ENCODE peak calls at places on chromosomes 13 and 19, in six cellular contexts. D, O, S, I, C and K are unnamed samples.

GRCh38 chr19:15644816-15645215 is 4.1 kb downstream of the CYP4F3 start:
- DNase-seq in I (no peak), C (no peak), S (no peak), D (no peak), O (no peak), K (no peak)

GRCh38 chr13:100484708-100485107 is 103.9 kb downstream of the GGACT start:
- DNase-seq in I (no peak), S (no peak), C (no peak), O (no peak), D (no peak), K (no peak)

GRCh38 chr19:41888926-41889325 is 5.9 kb downstream of the ARHGEF1 start:
- DNase-seq in I (no peak), C (no peak), D (no peak), S (no peak), O (no peak), K (no peak)

GRCh38 chr19:13154911-13155471 is 4.8 kb downstream of the IER2 start:
- DNase-seq in S (peak), D (peak), I (no peak), O (peak), C (peak), K (peak)

GRCh38 chr13:41788552-41788951 is 172.4 kb downstream of the VWA8 start:
- DNase-seq in C (no peak), D (no peak), O (no peak), I (no peak), S (no peak), K (no peak)

GRCh38 chr13:113187263-113187669 is 21.2 kb downstream of the PCID2 start:
- DNase-seq in S (peak), O (peak), I (peak), C (no peak), D (peak), K (no peak)

GRCh38 chr19:2382530-2383222 is 22.6 kb downstream of the TMPRSS9 start:
- DNase-seq in O (no peak), D (no peak), S (no peak), I (no peak), C (no peak), K (no peak)

GRCh38 chr13:43094901-43095300 is 71.5 kb downstream of the DNAJC15 start:
- DNase-seq in S (no peak), O (no peak), I (no peak), C (no peak), D (no peak), K (no peak)

GRCh38 chr13:20398459-20398858 is 127.2 kb downstream of the CRYL1 start:
- DNase-seq in I (no peak), S (no peak), D (no peak), O (no peak), C (no peak), K (no peak)

GRCh38 chr13:46124967-46125933 is 20.4 kb upstream of the CPB2 start:
- DNase-seq in O (no peak), C (no peak), S (no peak), I (no peak), D (no peak), K (no peak)

GRCh38 chr13:76383671-76384461 is 502.3 kb downstream of the KCTD12 start:
- DNase-seq in S (peak), I (peak), O (no peak), D (peak), C (no peak), K (no peak)